ENCODE peak calls at places on chromosomes 3 and 15, in seven cellular contexts. E, O, R, L, Q, T and D are unnamed samples.

GRCh38 chr3:130457681-130458080 is 59.3 kb upstream of the COL6A6 start:
- DNase-seq in Q (no peak), O (no peak), T (no peak), E (no peak), L (no peak), R (no peak), D (no peak)

GRCh38 chr3:196414469-196414868 is 17.8 kb downstream of the UBXN7 start:
- DNase-seq in L (no peak), Q (peak), T (no peak), O (peak), R (no peak), E (no peak), D (peak)

GRCh38 chr3:194023501-194024280 is 112.3 kb upstream of the HES1 start:
- DNase-seq in O (peak), R (no peak), Q (no peak), T (no peak), E (peak), L (no peak), D (no peak)

GRCh38 chr3:73535137-73535536 is 89.6 kb downstream of the PDZRN3 start:
- DNase-seq in Q (no peak), L (no peak), R (no peak), E (no peak), O (no peak), T (no peak), D (no peak)

GRCh38 chr3:157384526-157384925 is 52.1 kb upstream of the PTX3 start:
- DNase-seq in O (no peak), T (no peak), L (no peak), R (no peak), Q (no peak), E (no peak), D (no peak)

GRCh38 chr3:139953131-139953910 is 18.3 kb downstream of the CLSTN2 start:
- DNase-seq in T (no peak), Q (no peak), E (no peak), O (no peak), L (no peak), R (no peak), D (no peak)

GRCh38 chr3:110413291-110413690 is 658.3 kb upstream of the NECTIN3 start:
- DNase-seq in E (no peak), O (no peak), R (no peak), T (no peak), L (no peak), Q (peak), D (no peak)

GRCh38 chr3:167851171-167851570 is 115.7 kb downstream of the SERPINI1 start:
- DNase-seq in R (no peak), O (no peak), L (no peak), E (no peak), Q (peak), T (no peak), D (peak)

GRCh38 chr15:81254277-81255265 is 57.9 kb downstream of the IL16 start:
- DNase-seq in O (no peak), Q (no peak), L (no peak), E (no peak), R (no peak), T (no peak), D (no peak)

GRCh38 chr3:119279101-119279554 is 15.1 kb upstream of the ARHGAP31 start:
- DNase-seq in E (peak), L (no peak), R (no peak), Q (no peak), O (peak), T (no peak), D (no peak)

GRCh38 chr15:61080209-61081027 is 148.7 kb downstream of the RORA start:
- DNase-seq in L (no peak), T (no peak), E (no peak), O (no peak), R (no peak), Q (no peak), D (no peak)

GRCh38 chr3:113285741-113286140 is 74.4 kb downstream of the BOC start:
- DNase-seq in O (no peak), Q (peak), E (no peak), R (no peak), L (no peak), T (no peak), D (no peak)

GRCh38 chr15:74040115-74040850 is 42.1 kb downstream of the GOLGA6A start:
- DNase-seq in T (no peak), Q (peak), O (peak), E (peak), L (peak), R (peak), D (peak)
- TF ChIP-seq CTCF in T (no peak), Q (no peak), O (peak), E (no peak), L (no peak), R (no peak), D (peak)

DNA sequence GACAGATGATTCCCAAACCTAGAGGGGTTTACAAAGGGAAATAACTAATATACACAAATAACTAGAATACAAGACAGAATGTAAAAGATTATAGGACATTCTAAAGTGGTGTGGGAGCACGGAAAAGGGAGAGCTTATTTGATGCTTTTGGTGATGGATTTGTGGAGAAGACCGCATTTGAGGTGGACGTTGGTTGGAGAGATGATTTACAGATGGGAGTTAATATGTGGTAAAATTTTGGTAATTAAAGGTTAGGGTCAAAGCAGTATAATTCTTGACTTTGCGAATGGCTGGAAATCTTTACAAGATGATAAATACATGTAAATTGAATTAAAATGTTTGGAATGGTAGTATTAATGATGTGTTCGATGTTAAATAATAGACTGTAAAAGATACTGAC is 1.2 kb downstream of the KNL1 start:
- DNase-seq in E (no peak), O (no peak), Q (no peak), R (no peak), T (no peak), L (no peak), D (peak)
- H3K4me3 ChIP-seq in E (no peak), O (peak), Q (peak), R (peak), T (peak), L (peak), D (peak)

GRCh38 chr15:50778089-50778488 is 12.6 kb upstream of the SPPL2A start:
- DNase-seq in O (no peak), R (no peak), L (no peak), Q (no peak), T (no peak), E (peak), D (no peak)

GRCh38 chr15:50773389-50773788 is 7.9 kb upstream of the SPPL2A start:
- DNase-seq in O (no peak), E (no peak), R (no peak), T (no peak), L (no peak), Q (peak), D (no peak)

GRCh38 chr15:50774450-50774849 is 8.9 kb upstream of the SPPL2A start:
- DNase-seq in R (no peak), Q (no peak), L (no peak), E (no peak), O (no peak), T (peak), D (no peak)

DNA sequence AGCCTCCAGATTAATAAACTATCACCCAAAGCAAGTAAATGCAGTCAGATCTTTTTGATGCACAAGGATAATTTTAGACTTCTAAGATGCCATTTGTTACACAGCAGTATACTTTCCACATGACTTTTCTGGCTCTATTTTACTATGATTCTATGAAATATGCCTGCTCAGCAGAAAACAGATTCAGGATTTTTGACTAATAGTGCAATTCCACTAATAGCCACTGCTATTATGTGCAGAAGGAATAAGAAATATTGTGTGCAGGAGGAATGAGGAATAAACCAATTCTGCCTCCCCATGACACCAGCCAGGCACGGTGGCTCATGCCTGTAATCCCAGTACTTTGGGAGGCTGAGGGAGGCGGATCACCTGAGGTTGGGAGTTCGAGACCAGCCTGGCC is 11.5 kb upstream of the SPPL2A start:
- DNase-seq in Q (no peak), O (no peak), E (no peak), T (no peak), L (no peak), R (no peak), D (no peak)
- TF ChIP-seq CTCF in Q (no peak), O (peak), E (no peak), T (no peak), L (peak), R (no peak), D (no peak)

DNA sequence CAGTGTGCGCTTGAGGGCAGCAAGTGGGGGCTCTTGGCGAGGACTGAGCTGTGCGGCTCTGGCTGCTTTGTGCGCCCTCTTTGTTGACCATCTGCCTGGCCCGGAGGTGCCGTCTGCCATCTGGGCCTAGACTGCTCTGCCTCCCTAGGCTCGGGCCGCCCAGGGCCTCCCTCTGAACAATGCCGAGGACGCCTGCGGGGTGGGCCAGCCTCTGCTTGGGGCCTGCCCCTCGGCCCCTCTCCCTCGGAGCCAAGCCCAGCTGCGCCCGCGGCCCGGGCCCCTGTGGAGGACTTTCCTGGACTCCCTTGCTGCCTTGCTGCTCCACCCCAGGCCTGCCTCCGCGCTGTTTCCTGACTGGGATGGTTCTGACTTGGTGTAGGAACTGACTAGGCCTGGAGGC is 31.9 kb upstream of the SPSB4 start:
- DNase-seq in T (no peak), Q (no peak), R (no peak), O (no peak), E (no peak), L (no peak), D (no peak)
- H3K4me3 ChIP-seq in T (no peak), Q (no peak), R (no peak), O (no peak), E (no peak), L (no peak), D (no peak)

DNA sequence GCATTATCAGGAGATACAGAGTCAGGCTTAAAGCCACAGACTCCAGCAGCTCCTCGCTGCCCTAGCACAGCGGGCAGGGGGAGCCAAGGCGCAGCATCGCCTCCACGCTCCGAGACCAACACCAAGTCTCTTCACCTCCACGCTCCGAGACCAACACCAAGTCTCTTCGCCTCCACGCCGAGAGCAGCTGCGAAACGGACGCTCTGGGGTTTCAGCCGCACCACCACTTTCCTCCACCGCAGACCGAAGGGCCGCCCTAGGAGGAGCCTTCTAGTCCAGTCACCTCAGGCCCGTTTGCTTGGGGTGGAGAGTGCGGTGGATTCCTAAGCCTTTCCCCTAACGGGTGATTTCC is 678 bp downstream of the DMXL2 start:
- DNase-seq in O (peak), L (peak), Q (peak), R (peak), E (peak), T (no peak), D (peak)
- TF ChIP-seq CTCF in O (peak), L (peak), Q (peak), R (no peak), E (no peak), T (no peak), D (peak)

GRCh38 chr3:31165399-31165860 is 271.0 kb upstream of the GADL1 start:
- DNase-seq in E (no peak), L (no peak), O (peak), R (no peak), T (no peak), Q (peak), D (peak)
- H3K4me3 ChIP-seq in E (no peak), L (no peak), O (no peak), R (no peak), T (no peak), Q (no peak), D (no peak)

GRCh38 chr15:38102972-38103371 is 149.7 kb upstream of the SPRED1 start:
- DNase-seq in E (no peak), T (no peak), R (no peak), L (no peak), Q (no peak), O (no peak), D (no peak)

DNA sequence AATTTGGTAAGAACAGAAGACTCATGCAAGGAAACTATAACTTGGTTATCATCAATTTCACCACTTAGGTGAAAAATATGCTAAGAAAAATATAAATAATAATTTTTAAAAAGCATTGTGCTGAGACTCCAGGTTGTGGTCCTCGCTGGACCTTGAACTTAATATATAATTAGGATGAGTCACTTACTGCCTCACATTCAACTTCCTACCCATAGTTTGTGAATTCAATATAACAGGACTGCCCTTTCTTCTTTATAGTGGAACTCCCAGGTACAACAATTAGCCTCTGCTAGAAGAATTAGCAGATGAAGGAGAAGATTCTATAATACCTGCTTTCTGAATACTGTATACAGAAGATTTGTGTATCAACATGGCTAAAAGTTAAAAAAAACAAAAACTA is 149.1 kb upstream of the SPRED1 start:
- DNase-seq in E (no peak), Q (no peak), T (no peak), O (no peak), R (no peak), L (no peak), D (no peak)
- TF ChIP-seq CTCF in E (no peak), Q (no peak), T (no peak), O (no peak), R (no peak), L (no peak), D (no peak)

DNA sequence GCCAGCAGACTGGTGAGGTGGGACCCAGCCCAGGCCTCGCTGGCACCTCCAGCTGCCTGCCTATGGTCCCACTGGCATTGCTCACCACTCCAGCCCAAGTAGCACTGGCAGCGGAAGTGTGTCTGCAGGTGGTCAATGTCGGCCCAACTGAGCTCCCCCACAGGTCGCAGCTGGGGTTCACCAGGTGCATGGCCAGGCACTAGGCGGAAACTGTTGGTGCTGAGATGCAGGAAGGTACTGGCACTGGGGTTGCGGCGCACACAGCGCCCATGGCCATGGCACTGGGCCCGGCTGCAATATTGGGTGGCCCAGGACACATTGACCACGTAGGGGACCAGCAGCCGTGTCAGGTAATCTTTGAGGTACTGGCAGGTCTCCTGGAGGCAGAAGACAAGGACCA is 4.4 kb downstream of the HYAL2 start:
- DNase-seq in O (no peak), L (no peak), E (no peak), Q (no peak), R (no peak), T (no peak), D (no peak)
- H3K4me3 ChIP-seq in O (no peak), L (peak), E (no peak), Q (no peak), R (peak), T (no peak), D (no peak)